ENCODE peak calls at places on chromosomes 3 and 15, in five cellular contexts. J is WERI-Rb-1, A is progenitor cell of endocrine pancreas, Z is RWPE2, N is GM23338. D is an unnamed sample.

GRCh38 chr3:174581551-174581950 is 277.6 kb upstream of the NAALADL2 start:
- DNase-seq in J (no peak), A (no peak), Z (no peak), N (no peak), D (no peak)

GRCh38 chr3:188037116-188037718 is 116.7 kb upstream of the LPP start:
- DNase-seq in J (peak), A (no peak), Z (no peak), N (peak), D (no peak)

GRCh38 chr3:53570709-53571108 is 76.3 kb downstream of the CACNA1D start:
- DNase-seq in J (no peak), A (no peak), Z (no peak), N (no peak), D (no peak)

GRCh38 chr3:46612324-46612723 is at the start of gene FAM240A:
- DNase-seq in J (no peak), A (no peak), Z (no peak), N (no peak), D (no peak)

GRCh38 chr15:98025237-98025636 is 64.7 kb downstream of the ARRDC4 start:
- DNase-seq in J (no peak), A (no peak), Z (no peak), N (peak), D (no peak)

GRCh38 chr15:99425666-99426301 is 140.0 kb upstream of the MEF2A start:
- DNase-seq in J (peak), A (no peak), Z (peak), N (no peak), D (no peak)

GRCh38 chr15:65963911-65964482 is 94.7 kb downstream of the RAB11A start:
- DNase-seq in J (no peak), A (no peak), Z (no peak), N (no peak), D (no peak)

GRCh38 chr15:99002226-99002625 is 5.4 kb downstream of the PGPEP1L start:
- DNase-seq in J (no peak), A (no peak), Z (no peak), N (no peak), D (no peak)

GRCh38 chr3:62128028-62128427 is 245.3 kb downstream of the FEZF2 start:
- DNase-seq in J (no peak), A (no peak), Z (no peak), N (no peak), D (no peak)

GRCh38 chr3:112149136-112149535 is 16.1 kb upstream of the GCSAM start:
- DNase-seq in J (no peak), A (no peak), Z (peak), N (no peak), D (no peak)

GRCh38 chr15:34753236-34753894 is 1.4 kb downstream of the GJD2 start:
- DNase-seq in J (no peak), A (peak), Z (no peak), N (peak), D (no peak)

GRCh38 chr15:101067660-101068522 is 148.7 kb downstream of the LRRK1 start:
- DNase-seq in J (no peak), A (no peak), Z (peak), N (no peak), D (peak)

GRCh38 chr15:101056366-101057334 is 137.5 kb downstream of the LRRK1 start:
- DNase-seq in J (no peak), A (no peak), Z (peak), N (no peak), D (no peak)

GRCh38 chr3:23174426-23175039 is 28.6 kb upstream of the UBE2E2 start:
- DNase-seq in J (peak), A (no peak), Z (no peak), N (peak), D (no peak)

GRCh38 chr15:101201411-101202174 is 50.3 kb downstream of the CHSY1 start:
- DNase-seq in J (no peak), A (no peak), Z (peak), N (peak), D (peak)

GRCh38 chr3:182487621-182488020 is 305.7 kb upstream of the ATP11B start:
- DNase-seq in J (no peak), A (no peak), Z (no peak), N (no peak), D (no peak)

GRCh38 chr3:100526613-100527346 is 34.4 kb downstream of the TMEM45A start:
- DNase-seq in J (no peak), A (no peak), Z (no peak), N (no peak), D (no peak)

GRCh38 chr15:39538936-39539335 is 41.9 kb upstream of the THBS1 start:
- DNase-seq in J (no peak), A (no peak), Z (no peak), N (no peak), D (no peak)

GRCh38 chr3:8593022-8593817 is 51.4 kb downstream of the SSUH2 start:
- DNase-seq in J (no peak), A (no peak), Z (no peak), N (no peak), D (no peak)

GRCh38 chr3:43162573-43163084 is 56.8 kb upstream of the POMGNT2 start:
- DNase-seq in J (no peak), A (no peak), Z (no peak), N (peak), D (no peak)

GRCh38 chr3:159787794-159788205 is 200.8 kb upstream of the IL12A start:
- DNase-seq in J (no peak), A (no peak), Z (no peak), N (no peak), D (no peak)

GRCh38 chr3:196063049-196063448 is 18.8 kb downstream of the TFRC start:
- DNase-seq in J (no peak), A (no peak), Z (no peak), N (no peak), D (no peak)

GRCh38 chr3:9347887-9348286 is 15.0 kb upstream of the THUMPD3 start:
- DNase-seq in J (no peak), A (no peak), Z (no peak), N (no peak), D (no peak)

GRCh38 chr3:49454457-49454856 is 15.6 kb upstream of the DAG1 start:
- DNase-seq in J (peak), A (peak), Z (no peak), N (peak), D (no peak)

GRCh38 chr3:32111560-32111959 is 5.1 kb downstream of the GPD1L start:
- DNase-seq in J (no peak), A (no peak), Z (no peak), N (no peak), D (no peak)

GRCh38 chr15:47551079-47551478 is 166.2 kb upstream of the SEMA6D start:
- DNase-seq in J (peak), A (no peak), Z (no peak), N (peak), D (no peak)

GRCh38 chr3:52596658-52597265 is 60.4 kb downstream of the UQCC5 start:
- DNase-seq in J (no peak), A (no peak), Z (no peak), N (no peak), D (no peak)

DNA sequence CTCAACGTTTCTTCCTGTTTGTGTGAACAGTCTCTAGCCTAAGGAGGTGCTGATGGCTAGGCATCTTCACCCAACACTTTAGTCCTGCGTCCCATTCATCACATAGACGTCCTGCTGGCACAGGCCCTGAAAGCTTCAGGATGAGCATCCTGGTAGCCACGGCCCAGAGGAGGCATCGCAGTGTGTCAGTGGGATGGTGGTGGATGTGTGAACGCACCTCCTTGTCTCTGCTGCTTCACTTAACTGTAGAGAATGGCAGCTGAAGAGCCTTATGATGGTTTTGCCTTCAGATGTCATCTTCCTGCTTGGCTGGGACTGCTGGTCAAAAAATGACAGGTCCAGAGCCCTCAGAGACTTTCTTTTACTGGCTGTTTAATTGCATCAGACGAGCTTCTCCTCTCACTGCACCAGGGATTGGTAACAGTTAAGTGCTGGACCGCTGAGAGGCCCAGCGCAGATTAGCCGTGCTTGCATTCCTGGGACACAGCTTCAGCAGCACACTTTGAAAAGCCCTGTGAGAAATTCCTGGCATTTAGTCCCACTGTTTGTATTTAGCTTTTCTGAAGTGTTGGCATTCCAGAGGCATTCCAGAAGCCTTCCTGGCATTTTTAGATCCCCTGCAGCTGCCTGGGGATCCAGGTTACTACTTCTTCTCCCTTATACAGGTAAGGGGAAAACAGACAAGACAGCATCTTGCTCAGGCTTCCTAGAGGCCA is 132.4 kb upstream of the PLXNA1 start:
- DNase-seq in J (no peak), A (peak), Z (no peak), N (peak), D (no peak)
- TF ChIP-seq CTCF in J (no peak), A (no peak), Z (no peak), N (no peak), D (no peak)

GRCh38 chr3:57822686-57823085 is 66.6 kb downstream of the SLMAP start:
- DNase-seq in J (no peak), A (no peak), Z (no peak), N (no peak), D (no peak)

GRCh38 chr3:57826952-57827723 is 71.0 kb downstream of the SLMAP start:
- DNase-seq in J (no peak), A (no peak), Z (no peak), N (peak), D (no peak)

GRCh38 chr3:57827757-57828156 is 71.6 kb downstream of the SLMAP start:
- DNase-seq in J (no peak), A (no peak), Z (no peak), N (no peak), D (no peak)

GRCh38 chr3:57825116-57825515 is 69.0 kb downstream of the SLMAP start:
- DNase-seq in J (no peak), A (no peak), Z (no peak), N (no peak), D (no peak)

GRCh38 chr3:57826286-57826951 is 70.3 kb downstream of the SLMAP start:
- DNase-seq in J (no peak), A (no peak), Z (no peak), N (no peak), D (no peak)
- TF ChIP-seq CTCF in J (no peak), A (no peak), Z (peak), N (no peak), D (peak)

DNA sequence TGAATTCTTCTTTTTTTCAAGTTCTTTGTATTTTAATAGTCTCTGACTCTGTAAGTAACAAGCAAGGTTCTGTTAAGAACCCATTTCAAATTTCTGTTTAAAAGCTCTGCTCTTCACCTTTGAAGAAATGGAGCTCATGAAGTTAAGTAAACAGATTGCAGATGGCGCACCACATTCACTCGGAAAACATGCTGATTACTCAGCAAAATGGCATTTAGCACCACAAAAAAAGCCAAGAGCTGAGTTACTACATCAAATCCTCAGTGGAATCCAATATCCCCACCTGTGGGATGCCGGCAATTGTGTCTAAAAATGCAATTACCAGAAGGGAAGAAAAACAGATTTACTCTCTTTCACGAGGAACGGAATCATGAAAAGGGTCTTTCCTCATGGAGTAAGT is 758.0 kb downstream of the NTRK3 start:
- DNase-seq in J (no peak), A (no peak), Z (no peak), N (no peak), D (no peak)
- TF ChIP-seq CTCF in J (no peak), A (no peak), Z (peak), N (no peak), D (no peak)

GRCh38 chr3:126835472-126836219 is 131.6 kb downstream of the CHCHD6 start:
- DNase-seq in J (no peak), A (no peak), Z (no peak), N (peak), D (no peak)
- TF ChIP-seq CTCF in J (no peak), A (no peak), Z (no peak), N (no peak), D (peak)

GRCh38 chr3:192449036-192449435 is 278.3 kb downstream of the FGF12 start:
- DNase-seq in J (no peak), A (no peak), Z (no peak), N (peak), D (no peak)
- TF ChIP-seq CTCF in J (no peak), A (peak), Z (peak), N (peak), D (peak)

GRCh38 chr3:186273586-186273985 is 88.4 kb downstream of the DGKG start:
- DNase-seq in J (no peak), A (no peak), Z (no peak), N (no peak), D (no peak)

GRCh38 chr3:186264608-186265400 is 97.2 kb downstream of the DGKG start:
- DNase-seq in J (no peak), A (no peak), Z (no peak), N (no peak), D (no peak)

GRCh38 chr3:186270711-186271110 is 91.3 kb downstream of the DGKG start:
- DNase-seq in J (no peak), A (no peak), Z (no peak), N (no peak), D (no peak)

GRCh38 chr3:186267758-186268157 is 94.3 kb downstream of the DGKG start:
- DNase-seq in J (no peak), A (no peak), Z (no peak), N (no peak), D (no peak)

GRCh38 chr3:186268616-186269448 is 93.2 kb downstream of the DGKG start:
- DNase-seq in J (peak), A (no peak), Z (no peak), N (peak), D (no peak)
- TF ChIP-seq CTCF in J (peak), A (peak), Z (peak), N (peak), D (peak)

GRCh38 chr3:186275436-186275835 is 86.6 kb downstream of the DGKG start:
- DNase-seq in J (no peak), A (no peak), Z (no peak), N (no peak), D (no peak)

GRCh38 chr3:186280737-186281136 is 81.3 kb downstream of the DGKG start:
- DNase-seq in J (no peak), A (no peak), Z (no peak), N (no peak), D (no peak)

GRCh38 chr3:186281172-186281571 is 80.9 kb downstream of the DGKG start:
- DNase-seq in J (no peak), A (no peak), Z (no peak), N (no peak), D (no peak)

GRCh38 chr3:186283096-186283495 is 78.9 kb downstream of the DGKG start:
- DNase-seq in J (no peak), A (no peak), Z (no peak), N (no peak), D (no peak)

GRCh38 chr3:186277268-186277909 is 84.6 kb downstream of the DGKG start:
- DNase-seq in J (peak), A (no peak), Z (no peak), N (peak), D (no peak)
- TF ChIP-seq CTCF in J (peak), A (peak), Z (peak), N (peak), D (peak)

GRCh38 chr3:80052271-80052670 is 284.5 kb upstream of the ROBO1 start:
- DNase-seq in J (no peak), A (no peak), Z (no peak), N (no peak), D (peak)
- TF ChIP-seq CTCF in J (no peak), A (no peak), Z (no peak), N (no peak), D (no peak)

GRCh38 chr3:119463171-119464169 is at the start of gene TMEM39A:
- DNase-seq in J (peak), A (peak), Z (peak), N (peak), D (peak)
- TF ChIP-seq CTCF in J (no peak), A (peak), Z (no peak), N (no peak), D (peak)

D was measured in chondrocyte.